ENCODE peak calls at places on chromosome 13, in six cellular contexts. H is breast epithelium, O is tibial nerve, Z is heart left ventricle, F is H1, B is A549. D is an unnamed sample. For H3K4me1, the result is how much of the 10 kb centered on the place peaks cover.

GRCh38 chr13:31747966-31748365 is 8.6 kb downstream of the RXFP2 start:
- DNase-seq in H (no peak), O (no peak), Z (no peak), F (no peak), B (no peak), D (no peak)

GRCh38 chr13:19305434-19305833 is 123.8 kb upstream of the TUBA3C start:
- DNase-seq in H (no peak), O (no peak), Z (no peak), F (no peak), B (no peak), D (no peak)

GRCh38 chr13:112959206-112959605 is 9.8 kb upstream of the MCF2L start:
- DNase-seq in H (peak), O (no peak), Z (peak), F (no peak), B (no peak), D (no peak)

GRCh38 chr13:40969169-40969901 is 49.8 kb downstream of the ELF1 start:
- DNase-seq in H (no peak), O (no peak), Z (no peak), F (no peak), B (no peak), D (no peak)

GRCh38 chr13:51147732-51148131 is 36.7 kb upstream of the C13orf42 start:
- DNase-seq in H (no peak), O (no peak), Z (no peak), F (no peak), B (no peak), D (no peak)

GRCh38 chr13:95002968-95003813 is 290.8 kb upstream of the SOX21 start:
- DNase-seq in H (no peak), O (no peak), Z (no peak), F (no peak), B (no peak), D (no peak)

GRCh38 chr13:43663474-43664090 is 123.2 kb downstream of the ENOX1 start:
- DNase-seq in H (no peak), O (no peak), Z (no peak), F (no peak), B (no peak), D (no peak)

GRCh38 chr13:48214519-48215121 is 18.4 kb upstream of the ITM2B start:
- DNase-seq in H (no peak), O (no peak), Z (no peak), F (no peak), B (no peak), D (no peak)

GRCh38 chr13:72149701-72150100 is 282.7 kb upstream of the DACH1 start:
- DNase-seq in H (no peak), O (no peak), Z (no peak), F (no peak), B (no peak), D (no peak)

GRCh38 chr13:41597348-41598041 is 140.1 kb downstream of the RGCC start:
- DNase-seq in H (no peak), O (no peak), Z (no peak), F (no peak), B (no peak), D (no peak)

GRCh38 chr13:77511552-77511951 is 24.0 kb upstream of the SCEL start:
- DNase-seq in H (no peak), O (no peak), Z (no peak), F (no peak), B (no peak), D (no peak)

GRCh38 chr13:44690376-44690775 is 114.2 kb upstream of the TSC22D1 start:
- DNase-seq in H (no peak), O (no peak), Z (no peak), F (no peak), B (no peak), D (no peak)

GRCh38 chr13:22176968-22177545 is 506.2 kb downstream of the FGF9 start:
- DNase-seq in H (no peak), O (no peak), Z (no peak), F (no peak), B (no peak), D (no peak)

GRCh38 chr13:75470676-75471075 is 11.3 kb downstream of the TBC1D4 start:
- DNase-seq in H (no peak), O (no peak), Z (no peak), F (no peak), B (no peak), D (no peak)

GRCh38 chr13:111876506-111876905 is 190.4 kb upstream of the SOX1 start:
- DNase-seq in H (no peak), O (no peak), Z (no peak), F (no peak), B (no peak), D (no peak)

GRCh38 chr13:95207769-95208366 is 93.4 kb downstream of the ABCC4 start:
- DNase-seq in H (no peak), O (no peak), Z (no peak), F (no peak), B (no peak), D (no peak)

GRCh38 chr13:50576156-50576555 is 267.3 kb downstream of the DLEU7 start:
- DNase-seq in H (no peak), O (no peak), Z (no peak), F (no peak), B (no peak), D (peak)

GRCh38 chr13:99982741-99983400 is 1.3 kb downstream of the ZIC2 start:
- DNase-seq in H (no peak), O (no peak), Z (no peak), F (no peak), B (no peak), D (no peak)

GRCh38 chr13:73602295-73602694 is 531.9 kb downstream of the KLF12 start:
- DNase-seq in H (no peak), O (no peak), Z (no peak), F (no peak), B (no peak), D (no peak)

GRCh38 chr13:29952245-29952644 is 101.8 kb upstream of the UBL3 start:
- DNase-seq in H (no peak), O (no peak), Z (no peak), F (no peak), B (no peak), D (no peak)

GRCh38 chr13:84645196-84646071 is 763.2 kb upstream of the SLITRK1 start:
- DNase-seq in H (no peak), O (no peak), Z (no peak), F (no peak), B (no peak), D (no peak)

GRCh38 chr13:102729560-102730275 is 34.9 kb upstream of the METTL21C start:
- DNase-seq in H (no peak), O (no peak), Z (no peak), F (no peak), B (peak), D (no peak)

GRCh38 chr13:32134241-32134801 is 102.7 kb downstream of the FRY start:
- DNase-seq in H (no peak), O (no peak), Z (no peak), F (no peak), B (no peak), D (no peak)

GRCh38 chr13:29594710-29595379 is 643 bp downstream of the SLC7A1 start:
- DNase-seq in H (peak), O (peak), Z (peak), F (no peak), B (peak), D (peak)

GRCh38 chr13:51244637-51245405 is 22.6 kb downstream of the FAM124A start:
- DNase-seq in H (no peak), O (no peak), Z (no peak), F (no peak), B (no peak), D (no peak)

GRCh38 chr13:51221674-51222509 is at the start of gene FAM124A:
- DNase-seq in H (no peak), O (peak), Z (peak), F (no peak), B (peak), D (peak)

GRCh38 chr13:112697756-112698655 is 8.2 kb downstream of the ATP11A start:
- DNase-seq in H (no peak), O (peak), Z (no peak), F (no peak), B (no peak), D (no peak)

GRCh38 chr13:29548722-29549446 is 46.6 kb downstream of the SLC7A1 start:
- DNase-seq in H (no peak), O (no peak), Z (no peak), F (no peak), B (no peak), D (no peak)

GRCh38 chr13:76992548-76993001 is 694 bp downstream of the CLN5 start:
- DNase-seq in H (peak), O (peak), Z (peak), F (no peak), B (peak), D (peak)

GRCh38 chr13:110280996-110281688 is 25.8 kb downstream of the COL4A1 start:
- DNase-seq in H (no peak), O (peak), Z (peak), F (no peak), B (no peak), D (no peak)
- H3K27ac ChIP-seq in H (no peak), O (peak), Z (peak), F (no peak), B (no peak), D (peak)

DNA sequence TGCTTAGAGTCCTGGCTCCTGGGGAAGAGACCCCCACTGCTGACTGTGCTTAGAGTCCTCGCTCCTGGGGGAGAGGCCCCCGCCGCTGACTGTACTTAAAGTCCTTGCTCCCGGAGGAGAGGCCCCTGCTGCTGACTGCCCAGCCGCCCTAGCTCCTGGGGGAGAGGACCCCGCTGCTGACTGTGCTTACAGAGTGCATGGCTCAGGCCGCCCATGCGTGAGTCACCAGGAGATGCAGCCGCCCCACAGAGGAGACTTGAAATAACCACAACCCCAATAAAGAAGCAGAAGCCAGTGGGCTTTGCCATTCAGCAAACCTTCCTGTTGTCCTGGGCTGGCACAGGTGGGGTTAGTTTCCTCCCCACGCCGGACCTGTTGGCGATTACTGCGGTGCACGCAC is 79.2 kb upstream of the C13orf46 start:
- DNase-seq in H (no peak), O (no peak), Z (no peak), F (no peak), B (no peak), D (no peak)
- H3K4me1 ChIP-seq in H (under half), O (under half), Z (under half), F (under half), B (under half), D (under half)

GRCh38 chr13:33543631-33544030 is 258.1 kb upstream of the STARD13 start:
- DNase-seq in H (no peak), O (no peak), Z (no peak), F (no peak), B (no peak), D (no peak)

GRCh38 chr13:33542309-33543088 is 256.9 kb upstream of the STARD13 start:
- DNase-seq in H (peak), O (peak), Z (peak), F (peak), B (peak), D (peak)

GRCh38 chr13:33544308-33544707 is 258.8 kb upstream of the STARD13 start:
- DNase-seq in H (no peak), O (no peak), Z (no peak), F (no peak), B (no peak), D (no peak)

GRCh38 chr13:33541962-33542308 is 256.4 kb upstream of the STARD13 start:
- DNase-seq in H (no peak), O (no peak), Z (no peak), F (no peak), B (no peak), D (no peak)

DNA sequence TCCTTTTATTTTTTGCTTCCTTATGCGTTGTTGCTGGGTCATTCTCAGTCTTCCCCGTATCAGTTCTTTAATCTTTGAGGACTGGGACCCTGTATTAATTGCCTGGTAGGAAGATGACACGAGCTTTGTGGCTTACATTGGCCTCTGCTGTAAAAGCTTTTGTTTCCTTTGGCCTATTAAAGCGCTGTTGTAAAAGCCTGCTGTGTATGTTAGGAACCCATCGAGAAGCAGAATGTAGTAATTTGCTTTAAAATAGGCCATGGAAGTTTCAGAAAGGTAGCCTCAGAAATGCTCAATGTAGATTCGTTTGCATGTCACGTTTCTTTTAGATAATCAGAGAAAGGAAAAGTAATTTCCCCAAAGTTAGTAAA is 257.5 kb upstream of the STARD13 start:
- DNase-seq in H (no peak), O (no peak), Z (no peak), F (peak), B (no peak), D (no peak)
- TF ChIP-seq POLR2A in H (no peak), O (no peak), Z (no peak), F (no peak), B (no peak), D (no peak)

DNA sequence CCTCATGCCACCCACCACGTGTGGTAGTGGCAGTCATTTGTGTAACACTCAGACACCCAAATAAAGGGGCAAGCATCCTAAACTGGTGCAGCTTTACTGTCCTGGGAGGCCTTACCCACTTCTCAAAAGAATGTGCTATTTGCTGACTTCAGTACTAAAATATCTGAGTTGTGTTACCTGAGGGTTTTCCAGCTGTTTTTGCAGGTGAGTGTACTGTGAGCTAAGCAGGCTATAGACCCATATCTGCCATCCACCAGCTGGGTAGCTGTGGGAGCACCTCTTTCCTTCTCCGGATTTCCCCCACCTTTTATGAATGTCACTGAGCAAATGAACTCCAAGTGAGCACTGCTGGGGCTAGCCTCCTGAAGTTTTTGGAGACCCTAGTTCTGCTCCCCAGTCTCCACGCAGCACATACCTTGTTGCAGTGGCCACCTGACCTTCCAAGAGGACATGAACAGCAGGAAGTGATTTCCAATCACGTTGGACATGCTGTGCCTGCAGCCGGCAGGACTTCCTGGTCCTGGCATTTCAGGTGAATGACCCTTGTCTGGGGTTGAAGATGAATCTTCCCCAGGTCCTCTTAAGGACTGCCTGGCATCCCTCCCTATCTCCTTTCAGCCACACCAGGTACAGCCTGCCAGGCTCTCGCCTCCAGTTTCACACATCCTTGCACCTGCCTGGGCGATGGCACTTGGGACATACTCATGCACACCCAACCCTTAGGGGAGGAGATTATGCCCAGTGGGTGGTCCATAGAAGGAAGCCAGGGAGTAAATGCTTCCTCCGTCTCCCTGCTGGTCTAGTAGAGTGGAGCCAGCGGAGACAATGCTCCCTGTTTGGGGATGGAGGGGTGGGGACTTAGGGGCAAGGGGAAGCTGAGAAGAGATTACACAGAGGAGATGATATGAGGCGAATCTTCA is 109.5 kb upstream of the SPATA13 start:
- DNase-seq in H (no peak), O (no peak), Z (no peak), F (no peak), B (no peak), D (no peak)
- H3K27ac ChIP-seq in H (peak), O (no peak), Z (peak), F (no peak), B (no peak), D (no peak)

DNA sequence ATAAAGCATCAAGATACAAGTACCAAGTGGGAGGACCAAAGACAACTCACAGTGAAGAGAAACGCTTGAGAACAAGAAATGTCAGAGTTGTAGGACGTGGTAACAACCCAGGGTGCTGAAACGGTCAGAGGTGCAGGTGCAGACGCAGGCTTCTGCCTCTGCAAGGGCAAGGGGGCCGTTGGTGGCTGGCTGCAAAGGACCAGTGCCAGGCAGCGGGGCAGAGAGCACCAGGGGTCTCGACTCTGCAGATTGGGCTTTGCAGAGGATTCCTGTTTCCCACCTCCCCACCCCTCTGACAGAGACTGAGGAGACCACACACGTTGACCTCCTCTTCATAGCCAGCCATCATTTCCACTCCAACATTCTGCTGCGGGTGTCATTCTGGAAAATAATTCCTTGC is 38.3 kb downstream of the RAB20 start:
- DNase-seq in H (no peak), O (no peak), Z (no peak), F (no peak), B (no peak), D (no peak)
- H3K4me1 ChIP-seq in H (under half), O (half or more), Z (half or more), F (under half), B (under half), D (under half)

GRCh38 chr13:20799726-20800416 is 26.1 kb upstream of the EEF1AKMT1 start:
- DNase-seq in H (no peak), O (no peak), Z (no peak), F (no peak), B (no peak), D (no peak)
- TF ChIP-seq POLR2A in H (no peak), O (no peak), Z (no peak), F (no peak), B (no peak), D (no peak)

D was measured in prostate gland.